ENCODE peak calls at places on chromosome 21, in seven cellular contexts. One of them, this sample, is unnamed.

GRCh38 chr21:42118901-42119300 is 47.8 kb downstream of the UMODL1 start:
- DNase-seq in GM23248: peak; percentile 17
- DNase-seq in central memory CD4-positive, alpha-beta T cell: no peak
- DNase-seq in NCI-H460: no peak
- DNase-seq in hepatocyte: no peak
- DNase-seq in iPS-NIHi11: no peak
- DNase-seq in activated gamma-delta T cell treated with Interleukin-2 at 50 U/mL for 16 hours: no peak
- DNase-seq in this sample: no peak

GRCh38 chr21:43809853-43810504 is 20.6 kb downstream of the RRP1 start:
- DNase-seq in GM23248: no peak
- DNase-seq in central memory CD4-positive, alpha-beta T cell: no peak
- DNase-seq in NCI-H460: no peak
- DNase-seq in hepatocyte: no peak
- DNase-seq in iPS-NIHi11: no peak
- DNase-seq in activated gamma-delta T cell treated with Interleukin-2 at 50 U/mL for 16 hours: no peak
- DNase-seq in this sample: no peak

GRCh38 chr21:45051580-45052434 is 22.6 kb upstream of the ADARB1 start:
- DNase-seq in GM23248: no peak
- DNase-seq in central memory CD4-positive, alpha-beta T cell: no peak
- DNase-seq in NCI-H460: no peak
- DNase-seq in hepatocyte: no peak
- DNase-seq in iPS-NIHi11: no peak
- DNase-seq in activated gamma-delta T cell treated with Interleukin-2 at 50 U/mL for 16 hours: no peak
- DNase-seq in this sample: peak; percentile 58

GRCh38 chr21:38959686-38960049 is 153.9 kb downstream of the ETS2 start:
- DNase-seq in GM23248: no peak
- DNase-seq in central memory CD4-positive, alpha-beta T cell: no peak
- DNase-seq in NCI-H460: no peak
- DNase-seq in hepatocyte: peak; percentile 36
- DNase-seq in iPS-NIHi11: no peak
- DNase-seq in activated gamma-delta T cell treated with Interleukin-2 at 50 U/mL for 16 hours: no peak
- DNase-seq in this sample: no peak

GRCh38 chr21:45546636-45547203 is 4.5 kb upstream of the SLC19A1 start:
- DNase-seq in GM23248: no peak
- DNase-seq in central memory CD4-positive, alpha-beta T cell: no peak
- DNase-seq in NCI-H460: no peak
- DNase-seq in hepatocyte: no peak
- DNase-seq in iPS-NIHi11: no peak
- DNase-seq in activated gamma-delta T cell treated with Interleukin-2 at 50 U/mL for 16 hours: no peak
- DNase-seq in this sample: peak; percentile 79

GRCh38 chr21:45887788-45888187 is 93.8 kb upstream of the COL6A1 start:
- DNase-seq in GM23248: no peak
- DNase-seq in central memory CD4-positive, alpha-beta T cell: no peak
- DNase-seq in NCI-H460: no peak
- DNase-seq in hepatocyte: no peak
- DNase-seq in iPS-NIHi11: no peak
- DNase-seq in activated gamma-delta T cell treated with Interleukin-2 at 50 U/mL for 16 hours: no peak
- DNase-seq in this sample: no peak

GRCh38 chr21:43585924-43586411 is 73.3 kb downstream of the HSF2BP start:
- DNase-seq in GM23248: peak; percentile 98
- DNase-seq in central memory CD4-positive, alpha-beta T cell: no peak
- DNase-seq in NCI-H460: peak; percentile 96
- DNase-seq in hepatocyte: peak; percentile 77
- DNase-seq in iPS-NIHi11: peak; percentile 68
- DNase-seq in activated gamma-delta T cell treated with Interleukin-2 at 50 U/mL for 16 hours: no peak
- DNase-seq in this sample: peak; percentile 97

GRCh38 chr21:16570856-16571255 is 841.1 kb downstream of the USP25 start:
- DNase-seq in GM23248: no peak
- DNase-seq in central memory CD4-positive, alpha-beta T cell: no peak
- DNase-seq in NCI-H460: no peak
- DNase-seq in hepatocyte: no peak
- DNase-seq in iPS-NIHi11: no peak
- DNase-seq in activated gamma-delta T cell treated with Interleukin-2 at 50 U/mL for 16 hours: no peak
- DNase-seq in this sample: no peak

GRCh38 chr21:28537371-28538079 is 455.2 kb downstream of the LTN1 start:
- DNase-seq in GM23248: peak; percentile 93
- DNase-seq in central memory CD4-positive, alpha-beta T cell: no peak
- DNase-seq in NCI-H460: no peak
- DNase-seq in hepatocyte: no peak
- DNase-seq in iPS-NIHi11: no peak
- DNase-seq in activated gamma-delta T cell treated with Interleukin-2 at 50 U/mL for 16 hours: no peak
- DNase-seq in this sample: no peak

GRCh38 chr21:16086936-16087335 is 357.2 kb downstream of the USP25 start:
- DNase-seq in GM23248: no peak
- DNase-seq in central memory CD4-positive, alpha-beta T cell: no peak
- DNase-seq in NCI-H460: no peak
- DNase-seq in hepatocyte: no peak
- DNase-seq in iPS-NIHi11: no peak
- DNase-seq in activated gamma-delta T cell treated with Interleukin-2 at 50 U/mL for 16 hours: no peak
- DNase-seq in this sample: no peak

GRCh38 chr21:14773777-14774345 is 227.7 kb upstream of the SAMSN1 start:
- DNase-seq in GM23248: peak; percentile 21
- DNase-seq in central memory CD4-positive, alpha-beta T cell: peak; percentile 22
- DNase-seq in NCI-H460: peak; percentile 11
- DNase-seq in hepatocyte: peak; percentile 35
- DNase-seq in iPS-NIHi11: peak; percentile 65
- DNase-seq in activated gamma-delta T cell treated with Interleukin-2 at 50 U/mL for 16 hours: peak; percentile 31
- DNase-seq in this sample: no peak

GRCh38 chr21:33293811-33294216 is 27.6 kb downstream of the IL10RB start:
- DNase-seq in GM23248: no peak
- DNase-seq in central memory CD4-positive, alpha-beta T cell: no peak
- DNase-seq in NCI-H460: no peak
- DNase-seq in hepatocyte: no peak
- DNase-seq in iPS-NIHi11: no peak
- DNase-seq in activated gamma-delta T cell treated with Interleukin-2 at 50 U/mL for 16 hours: peak; percentile 26
- DNase-seq in this sample: no peak

GRCh38 chr21:35206141-35207125 is 157.3 kb upstream of the RUNX1 start:
- DNase-seq in GM23248: no peak
- DNase-seq in central memory CD4-positive, alpha-beta T cell: no peak
- DNase-seq in NCI-H460: no peak
- DNase-seq in hepatocyte: peak; percentile 62
- DNase-seq in iPS-NIHi11: peak; percentile 24
- DNase-seq in activated gamma-delta T cell treated with Interleukin-2 at 50 U/mL for 16 hours: no peak
- DNase-seq in this sample: no peak

GRCh38 chr21:42593007-42593814 is 60.2 kb upstream of the PDE9A start:
- DNase-seq in GM23248: peak; percentile 80
- DNase-seq in central memory CD4-positive, alpha-beta T cell: peak; percentile 53
- DNase-seq in NCI-H460: peak; percentile 60
- DNase-seq in hepatocyte: peak; percentile 87
- DNase-seq in iPS-NIHi11: peak; percentile 98
- DNase-seq in activated gamma-delta T cell treated with Interleukin-2 at 50 U/mL for 16 hours: peak; percentile 66
- DNase-seq in this sample: peak; percentile 99

GRCh38 chr21:39392296-39392695 is 43.4 kb upstream of the HMGN1 start:
- DNase-seq in GM23248: no peak
- DNase-seq in central memory CD4-positive, alpha-beta T cell: no peak
- DNase-seq in NCI-H460: no peak
- DNase-seq in hepatocyte: no peak
- DNase-seq in iPS-NIHi11: no peak
- DNase-seq in activated gamma-delta T cell treated with Interleukin-2 at 50 U/mL for 16 hours: no peak
- DNase-seq in this sample: no peak

GRCh38 chr21:26388731-26389231 is 184.3 kb downstream of the CYYR1 start:
- DNase-seq in GM23248: peak; percentile 88
- DNase-seq in central memory CD4-positive, alpha-beta T cell: no peak
- DNase-seq in NCI-H460: no peak
- DNase-seq in hepatocyte: no peak
- DNase-seq in iPS-NIHi11: no peak
- DNase-seq in activated gamma-delta T cell treated with Interleukin-2 at 50 U/mL for 16 hours: no peak
- DNase-seq in this sample: no peak

GRCh38 chr21:36835383-36835795 is 131.1 kb downstream of the HLCS start:
- DNase-seq in GM23248: peak; percentile 37
- DNase-seq in central memory CD4-positive, alpha-beta T cell: no peak
- DNase-seq in NCI-H460: no peak
- DNase-seq in hepatocyte: no peak
- DNase-seq in iPS-NIHi11: peak; percentile 40
- DNase-seq in activated gamma-delta T cell treated with Interleukin-2 at 50 U/mL for 16 hours: no peak
- DNase-seq in this sample: no peak

GRCh38 chr21:32237021-32237420 is 41.8 kb downstream of the MIS18A start:
- DNase-seq in GM23248: peak; percentile 38
- DNase-seq in central memory CD4-positive, alpha-beta T cell: no peak
- DNase-seq in NCI-H460: no peak
- DNase-seq in hepatocyte: no peak
- DNase-seq in iPS-NIHi11: no peak
- DNase-seq in activated gamma-delta T cell treated with Interleukin-2 at 50 U/mL for 16 hours: no peak
- DNase-seq in this sample: no peak

GRCh38 chr21:17612023-17612564 is 607 bp downstream of the BTG3 start:
- DNase-seq in GM23248: peak; percentile 69
- DNase-seq in central memory CD4-positive, alpha-beta T cell: no peak
- DNase-seq in NCI-H460: no peak
- DNase-seq in hepatocyte: peak; percentile 63
- DNase-seq in iPS-NIHi11: peak; percentile 53
- DNase-seq in activated gamma-delta T cell treated with Interleukin-2 at 50 U/mL for 16 hours: peak; percentile 4
- DNase-seq in this sample: peak; percentile 84

GRCh38 chr21:40043866-40044265 is 176.6 kb downstream of the PCP4 start:
- DNase-seq in GM23248: no peak
- DNase-seq in central memory CD4-positive, alpha-beta T cell: no peak
- DNase-seq in NCI-H460: no peak
- DNase-seq in hepatocyte: no peak
- DNase-seq in iPS-NIHi11: no peak
- DNase-seq in activated gamma-delta T cell treated with Interleukin-2 at 50 U/mL for 16 hours: no peak
- DNase-seq in this sample: no peak

GRCh38 chr21:31135536-31136184 is 97.4 kb upstream of the KRTAP19-8 start:
- DNase-seq in GM23248: no peak
- DNase-seq in central memory CD4-positive, alpha-beta T cell: no peak
- DNase-seq in NCI-H460: no peak
- DNase-seq in hepatocyte: no peak
- DNase-seq in iPS-NIHi11: no peak
- DNase-seq in activated gamma-delta T cell treated with Interleukin-2 at 50 U/mL for 16 hours: no peak
- DNase-seq in this sample: no peak

GRCh38 chr21:38979271-38980196 is 173.8 kb downstream of the ETS2 start:
- DNase-seq in GM23248: peak; percentile 61
- DNase-seq in central memory CD4-positive, alpha-beta T cell: no peak
- DNase-seq in NCI-H460: no peak
- DNase-seq in hepatocyte: peak; percentile 26
- DNase-seq in iPS-NIHi11: peak; percentile 53
- DNase-seq in activated gamma-delta T cell treated with Interleukin-2 at 50 U/mL for 16 hours: no peak
- DNase-seq in this sample: no peak

GRCh38 chr21:44814498-44815023 is 3.3 kb downstream of the SUMO3 start:
- DNase-seq in GM23248: peak; percentile 40
- DNase-seq in central memory CD4-positive, alpha-beta T cell: no peak
- DNase-seq in NCI-H460: no peak
- DNase-seq in hepatocyte: no peak
- DNase-seq in iPS-NIHi11: no peak
- DNase-seq in activated gamma-delta T cell treated with Interleukin-2 at 50 U/mL for 16 hours: no peak
- DNase-seq in this sample: peak; percentile 87

GRCh38 chr21:38789275-38789674 is 16.5 kb upstream of the ETS2 start:
- DNase-seq in GM23248: no peak
- DNase-seq in central memory CD4-positive, alpha-beta T cell: no peak
- DNase-seq in NCI-H460: no peak
- DNase-seq in hepatocyte: no peak
- DNase-seq in iPS-NIHi11: no peak
- DNase-seq in activated gamma-delta T cell treated with Interleukin-2 at 50 U/mL for 16 hours: no peak
- DNase-seq in this sample: no peak

GRCh38 chr21:44854664-44855446 is 18.6 kb downstream of the PTTG1IP start:
- DNase-seq in GM23248: no peak
- DNase-seq in central memory CD4-positive, alpha-beta T cell: no peak
- DNase-seq in NCI-H460: no peak
- DNase-seq in hepatocyte: no peak
- DNase-seq in iPS-NIHi11: no peak
- DNase-seq in activated gamma-delta T cell treated with Interleukin-2 at 50 U/mL for 16 hours: no peak
- DNase-seq in this sample: peak; percentile 32

GRCh38 chr21:15199414-15199813 is 134.6 kb upstream of the NRIP1 start:
- DNase-seq in GM23248: no peak
- DNase-seq in central memory CD4-positive, alpha-beta T cell: no peak
- DNase-seq in NCI-H460: no peak
- DNase-seq in hepatocyte: no peak
- DNase-seq in iPS-NIHi11: no peak
- DNase-seq in activated gamma-delta T cell treated with Interleukin-2 at 50 U/mL for 16 hours: no peak
- DNase-seq in this sample: no peak

GRCh38 chr21:26124421-26124833 is 46.1 kb downstream of the APP start:
- DNase-seq in GM23248: peak; percentile 51
- DNase-seq in central memory CD4-positive, alpha-beta T cell: no peak
- DNase-seq in NCI-H460: no peak
- DNase-seq in hepatocyte: peak; percentile 14
- DNase-seq in iPS-NIHi11: no peak
- DNase-seq in activated gamma-delta T cell treated with Interleukin-2 at 50 U/mL for 16 hours: no peak
- DNase-seq in this sample: no peak

GRCh38 chr21:44329086-44329889 is 9.9 kb downstream of the CFAP410 start:
- DNase-seq in GM23248: peak; percentile 22
- DNase-seq in central memory CD4-positive, alpha-beta T cell: no peak
- DNase-seq in NCI-H460: no peak
- DNase-seq in hepatocyte: no peak
- DNase-seq in iPS-NIHi11: no peak
- DNase-seq in activated gamma-delta T cell treated with Interleukin-2 at 50 U/mL for 16 hours: no peak
- DNase-seq in this sample: no peak

GRCh38 chr21:14713109-14713508 is 167.0 kb upstream of the SAMSN1 start:
- DNase-seq in GM23248: no peak
- DNase-seq in central memory CD4-positive, alpha-beta T cell: no peak
- DNase-seq in NCI-H460: no peak
- DNase-seq in hepatocyte: no peak
- DNase-seq in iPS-NIHi11: no peak
- DNase-seq in activated gamma-delta T cell treated with Interleukin-2 at 50 U/mL for 16 hours: no peak
- DNase-seq in this sample: no peak